ENCODE peak calls at places on chromosomes 12 and 14, in six cellular contexts. U is NB4, F is dorsolateral prefrontal cortex, I is astrocyte of the spinal cord, L is fibroblast of mammary gland, O is foreskin fibroblast. J is an unnamed sample.

GRCh38 chr14:93832665-93833064 is 44.4 kb upstream of the PRIMA1 start:
- DNase-seq in F (no peak), I (no peak), L (no peak), O (no peak), U (no peak), J (no peak)

GRCh38 chr12:64824500-64825142 is at the start of gene TBC1D30:
- DNase-seq in F (peak; percentile 54), L (no peak), U (peak; percentile 42), I (peak; percentile 12), O (peak; percentile 60), J (no peak)

GRCh38 chr12:27801630-27802029 is 21.6 kb upstream of the MANSC4 start:
- DNase-seq in F (no peak), I (no peak), U (no peak), O (no peak), L (no peak), J (no peak)

GRCh38 chr14:61662437-61663311 is 32.6 kb upstream of the HIF1A start:
- DNase-seq in F (no peak), L (peak; percentile 82), U (peak; percentile 90), I (peak; percentile 76), O (peak; percentile 76), J (no peak)

GRCh38 chr12:44717612-44718011 is 158.5 kb downstream of the NELL2 start:
- DNase-seq in F (no peak), L (no peak), O (no peak), I (no peak), U (no peak), J (no peak)

GRCh38 chr12:111330800-111331752 is 37.8 kb downstream of the PHETA1 start:
- DNase-seq in L (peak; percentile 46), F (no peak), O (peak; percentile 70), I (peak; percentile 50), U (peak; percentile 73), J (peak; percentile 3)

GRCh38 chr12:1702708-1703107 is 11.8 kb downstream of the ADIPOR2 start:
- DNase-seq in L (peak; percentile 6), U (no peak), O (no peak), F (no peak), I (no peak), J (no peak)

GRCh38 chr12:80178846-80179245 is 79.5 kb downstream of the OTOGL start:
- DNase-seq in L (no peak), U (no peak), I (no peak), O (no peak), F (no peak), J (no peak)

GRCh38 chr14:86574026-86574777 is 1044.3 kb downstream of the FLRT2 start:
- DNase-seq in I (peak; percentile 23), U (no peak), L (peak; percentile 70), F (no peak), O (peak; percentile 3), J (peak; percentile 25)

GRCh38 chr14:25007832-25008231 is 42.1 kb downstream of the STXBP6 start:
- DNase-seq in O (peak; percentile 20), F (no peak), L (no peak), I (no peak), U (no peak), J (no peak)

GRCh38 chr12:88501976-88502938 is 78.0 kb downstream of the KITLG start:
- DNase-seq in F (no peak), L (peak; percentile 77), O (peak; percentile 55), I (peak; percentile 43), U (no peak), J (no peak)

GRCh38 chr12:132593938-132594358 is 16.4 kb downstream of the LRCOL1 start:
- DNase-seq in L (peak; percentile 94), U (peak; percentile 84), O (peak; percentile 96), F (peak; percentile 91), I (peak; percentile 89), J (peak; percentile 83)

GRCh38 chr12:47900480-47901129 is 4.2 kb downstream of the VDR start:
- DNase-seq in L (no peak), I (no peak), F (no peak), O (no peak), U (peak; percentile 67), J (no peak)

GRCh38 chr14:23351681-23352505 is 794 bp downstream of the SLC22A17 start:
- DNase-seq in U (no peak), F (peak; percentile 55), O (peak; percentile 21), I (no peak), L (no peak), J (no peak)

GRCh38 chr14:47585447-47585846 is 90.0 kb downstream of the MDGA2 start:
- DNase-seq in I (no peak), L (no peak), O (no peak), U (no peak), F (no peak), J (no peak)

GRCh38 chr12:6219980-6220379 is 19.8 kb downstream of the CD9 start:
- DNase-seq in L (no peak), I (no peak), F (no peak), O (no peak), U (no peak), J (no peak)

GRCh38 chr12:124764451-124764850 is 99.2 kb downstream of the SCARB1 start:
- DNase-seq in I (peak; percentile 84), L (peak; percentile 93), O (peak; percentile 82), U (peak; percentile 87), F (no peak), J (no peak)

GRCh38 chr14:56754966-56755365 is 55.3 kb downstream of the OTX2 start:
- DNase-seq in F (no peak), O (no peak), U (no peak), L (no peak), I (no peak), J (no peak)

GRCh38 chr12:46410495-46410894 is 37.9 kb upstream of the SLC38A2 start:
- DNase-seq in L (no peak), I (no peak), U (no peak), O (no peak), F (no peak), J (no peak)

GRCh38 chr12:69459477-69459876 is 10.7 kb upstream of the FRS2 start:
- DNase-seq in I (no peak), L (no peak), O (no peak), U (no peak), F (no peak), J (no peak)

GRCh38 chr14:81684696-81685095 is 151.0 kb upstream of the SEL1L start:
- DNase-seq in O (no peak), F (no peak), U (no peak), L (no peak), I (no peak), J (no peak)

GRCh38 chr14:81450100-81450531 is 50.0 kb upstream of the STON2 start:
- DNase-seq in U (peak; percentile 16), L (peak; percentile 64), O (peak; percentile 71), I (peak; percentile 17), F (no peak), J (peak; percentile 16)

GRCh38 chr12:105253882-105254513 is 18.0 kb upstream of the APPL2 start:
- DNase-seq in O (peak; percentile 90), U (no peak), I (peak; percentile 68), F (no peak), L (peak; percentile 77), J (peak; percentile 33)
- H3K4me3 ChIP-seq in O (no peak overlapping the region), U (no peak overlapping the region), I (no peak overlapping the region), F (no peak overlapping the region), L (no peak overlapping the region), J (no peak overlapping the region)

GRCh38 chr12:108260039-108260438 is 79.1 kb downstream of the CMKLR1 start:
- DNase-seq in I (no peak), U (no peak), O (no peak), L (no peak), F (no peak), J (no peak)

GRCh38 chr12:108260969-108261368 is 78.1 kb downstream of the CMKLR1 start:
- DNase-seq in U (no peak), F (no peak), O (no peak), L (no peak), I (no peak), J (no peak)

GRCh38 chr12:108257004-108257403 is 82.1 kb downstream of the CMKLR1 start:
- DNase-seq in I (no peak), O (no peak), L (no peak), U (no peak), F (no peak), J (no peak)

GRCh38 chr12:108255203-108255602 is 83.9 kb downstream of the CMKLR1 start:
- DNase-seq in O (no peak), I (no peak), U (no peak), L (no peak), F (no peak), J (no peak)

DNA sequence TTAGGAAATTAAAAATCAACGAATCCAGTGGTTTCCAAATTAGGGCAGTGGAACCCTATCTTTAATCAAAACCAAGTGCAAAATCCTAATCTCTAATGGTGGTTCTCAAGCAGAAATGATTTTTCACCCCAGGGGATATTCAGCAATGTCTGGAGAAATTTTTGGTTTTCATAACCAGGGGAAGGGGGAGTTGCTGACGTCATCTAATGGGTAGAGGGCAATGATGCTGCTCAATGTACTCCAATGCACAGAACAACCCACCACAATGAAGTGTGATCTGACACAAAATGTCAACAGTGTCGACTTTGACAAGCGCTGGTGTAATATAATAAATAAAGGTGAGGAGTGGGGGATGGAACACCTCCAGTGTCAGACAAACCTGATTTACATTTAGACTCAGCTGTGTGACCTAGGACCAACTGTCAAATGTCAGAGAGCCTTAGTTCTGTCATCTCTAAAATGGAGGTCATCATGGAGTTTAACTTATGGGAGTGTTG is 81.5 kb downstream of the CMKLR1 start:
- DNase-seq in F (no peak), O (no peak), L (no peak), U (no peak), I (no peak), J (no peak)
- H3K4me3 ChIP-seq in F (no peak overlapping the region), O (no peak overlapping the region), L (no peak overlapping the region), U (no peak overlapping the region), I (no peak overlapping the region), J (no peak overlapping the region)

DNA sequence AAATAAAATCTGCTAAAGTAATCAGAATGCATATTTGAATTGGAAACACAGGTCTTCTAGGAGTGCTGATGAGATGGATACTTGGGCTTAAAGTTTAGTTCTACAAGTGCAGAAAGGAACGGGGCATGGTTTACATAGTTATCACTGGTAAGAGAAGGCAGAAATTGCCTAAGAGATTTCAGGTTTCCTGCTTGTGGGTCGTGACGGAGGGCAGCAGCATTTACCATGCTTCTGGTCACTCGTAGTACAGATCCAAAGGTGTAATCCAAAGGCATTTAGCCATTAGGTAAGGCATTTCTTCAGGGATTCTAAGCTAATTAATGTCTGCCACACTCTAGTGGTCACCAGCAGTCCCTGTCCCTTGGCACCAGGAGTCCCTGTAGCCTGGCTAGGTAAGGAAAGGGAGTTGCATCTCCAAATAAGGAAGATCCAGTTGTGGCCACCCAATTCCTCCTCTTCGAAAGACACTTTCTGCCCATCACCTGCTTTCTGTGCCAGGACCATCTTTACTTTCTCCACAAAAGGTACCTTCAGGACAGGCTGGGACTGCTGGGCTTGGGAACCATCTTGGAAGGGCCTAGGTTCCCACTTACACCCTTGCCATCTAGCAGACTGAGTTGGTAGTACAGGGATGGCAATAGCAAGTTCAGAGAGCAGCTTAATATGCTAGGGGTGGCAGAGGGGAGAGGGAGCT is 1.5 kb downstream of the GSTZ1 start:
- DNase-seq in L (no peak), I (no peak), U (no peak), F (no peak), O (no peak), J (no peak)
- H3K4me3 ChIP-seq in L (peak overlapping the region; percentile 79), I (peak overlapping the region; percentile 81), U (peak overlapping the region; percentile 66), F (peak overlapping the region; percentile 90), O (peak overlapping the region; percentile 96), J (peak overlapping the region; percentile 97)

DNA sequence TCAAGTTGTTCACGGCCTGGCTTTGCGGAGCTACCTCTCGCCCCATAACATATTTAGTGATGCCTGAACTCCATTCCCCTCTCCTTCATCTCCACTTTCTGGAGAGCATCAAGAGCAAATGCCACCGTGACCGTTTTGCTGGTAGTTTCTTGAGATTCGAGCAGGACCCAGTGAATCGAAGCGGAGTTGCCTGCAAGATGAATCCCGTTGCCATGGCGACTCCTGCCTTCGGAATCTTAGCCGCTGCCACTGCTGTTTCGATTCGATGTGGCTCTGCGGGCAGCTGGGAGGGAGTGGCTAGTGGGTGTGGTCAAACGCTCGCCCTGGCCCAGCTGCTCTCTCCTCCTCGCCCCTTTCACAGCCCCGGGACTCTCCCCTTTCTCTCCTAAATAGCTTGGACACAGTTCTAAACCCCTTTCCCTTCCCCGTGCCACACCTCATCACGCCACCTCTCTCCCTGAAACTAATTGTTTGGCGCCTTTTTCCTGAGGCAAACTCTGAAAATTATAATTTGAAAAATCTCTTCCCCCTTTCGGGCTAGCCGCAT is 1.4 kb downstream of the DAAM1 start:
- DNase-seq in F (peak; percentile 76), O (peak; percentile 96), U (peak; percentile 74), I (peak; percentile 91), L (peak; percentile 90), J (peak; percentile 77)
- H3K4me3 ChIP-seq in F (peak overlapping the region; percentile 81), O (peak overlapping the region; percentile 89), U (peak overlapping the region; percentile 71), I (peak overlapping the region; percentile 81), L (peak overlapping the region; percentile 88), J (peak overlapping the region; percentile 92)

J was measured in skeletal muscle cell.